ENCODE peak calls at places on chromosomes 11 and 22, in eight cellular contexts. F is fibroblast of the conjunctiva; A is activated T-helper 9 cell treated with anti-CD3 and anti-CD28 coated beads, Interleukin-2, amount 50 U/mL, for 16 hours; U is GM12865; M is stimulated activated CD4-positive, alpha-beta T cell treated with anti-CD3 and anti-CD28 coated beads, Interleukin-4, amount 100 ng/mL, for 48 hours; C is activated T-helper 1 cell treated with anti-CD3 and anti-CD28 coated beads, Interleukin-12 subunit alpha, Interleukin-12 subunit beta, Interleukin-2, Interleukin-4 antibody, amounts not matched to agents 30 ng/mL and 10 ng/mL and 1 ng/mL, durations not matched to agents 14 hours and 24 hours and 36 hours; L is dermis microvascular lymphatic vessel endothelial cell; J is SHP77. Q is an unnamed sample.

GRCh38 chr11:34570584-34570983 is 50.3 kb upstream of the EHF start:
- DNase-seq in F (no peak), A (no peak), U (no peak), M (peak), C (no peak), L (no peak), J (no peak), Q (no peak)

GRCh38 chr11:61168858-61169257 is 7.6 kb upstream of the VPS37C start:
- DNase-seq in F (no peak), A (no peak), U (no peak), M (no peak), C (no peak), L (no peak), J (no peak), Q (no peak)

GRCh38 chr11:64751136-64751535 is 7.2 kb upstream of the RASGRP2 start:
- DNase-seq in F (no peak), A (no peak), U (no peak), M (no peak), C (no peak), L (no peak), J (no peak), Q (no peak)

GRCh38 chr11:113991718-113992458 is 17.0 kb downstream of the HTR3A start:
- DNase-seq in F (no peak), A (no peak), U (no peak), M (no peak), C (no peak), L (no peak), J (peak), Q (no peak)

GRCh38 chr11:82703226-82703625 is 30.4 kb downstream of the FAM181B start:
- DNase-seq in F (no peak), A (no peak), U (no peak), M (no peak), C (no peak), L (no peak), J (no peak), Q (no peak)

GRCh38 chr22:36462475-36462790 is 19.0 kb downstream of the TXN2 start:
- DNase-seq in F (no peak), A (no peak), U (no peak), M (no peak), C (no peak), L (no peak), J (no peak), Q (no peak)

GRCh38 chr11:15698855-15699254 is 584.1 kb downstream of the INSC start:
- DNase-seq in F (no peak), A (no peak), U (no peak), M (no peak), C (no peak), L (no peak), J (no peak), Q (no peak)

GRCh38 chr22:19117111-19117512 is 5.1 kb downstream of the DGCR2 start:
- DNase-seq in F (no peak), A (no peak), U (no peak), M (no peak), C (no peak), L (no peak), J (peak), Q (no peak)

GRCh38 chr11:2271327-2272240 is 1.2 kb upstream of the ASCL2 start:
- DNase-seq in F (no peak), A (no peak), U (no peak), M (no peak), C (no peak), L (no peak), J (no peak), Q (no peak)

GRCh38 chr22:27122561-27122960 is 465.2 kb downstream of the MIAT start:
- DNase-seq in F (no peak), A (no peak), U (no peak), M (no peak), C (no peak), L (no peak), J (no peak), Q (no peak)

GRCh38 chr11:47784785-47785381 is 17.7 kb upstream of the FNBP4 start:
- DNase-seq in F (no peak), A (no peak), U (no peak), M (no peak), C (no peak), L (no peak), J (no peak), Q (no peak)

GRCh38 chr11:125267548-125267947 is 103.0 kb downstream of the PKNOX2 start:
- DNase-seq in F (no peak), A (no peak), U (no peak), M (no peak), C (no peak), L (no peak), J (no peak), Q (no peak)